ENCODE peak calls at places on chromosomes 7 and 10, in four cellular contexts. M is A673, A is left ventricle myocardium inferior, E is HFFc6. H is an unnamed sample.

GRCh38 chr7:113298501-113298900 is 180.1 kb upstream of the SMIM30 start:
- DNase-seq in M (no peak), A (no peak), E (no peak), H (no peak)

GRCh38 chr7:50304911-50305621 is 550 bp downstream of the IKZF1 start:
- DNase-seq in M (peak; percentile 9), A (no peak), E (no peak), H (no peak)

GRCh38 chr7:95684037-95684436 is 87.7 kb upstream of the PDK4 start:
- DNase-seq in M (peak; percentile 51), A (no peak), E (peak; percentile 2), H (no peak)

GRCh38 chr7:143519411-143520131 is 41.9 kb downstream of the TAS2R41 start:
- DNase-seq in M (peak; percentile 27), A (peak; percentile 39), E (no peak), H (no peak)

GRCh38 chr7:79182283-79182682 is 271.2 kb downstream of the MAGI2 start:
- DNase-seq in M (peak; percentile 11), A (no peak), E (peak; percentile 19), H (no peak)

GRCh38 chr7:124764071-124764846 is 1.3 kb downstream of the GPR37 start:
- DNase-seq in M (no peak), A (no peak), E (no peak), H (no peak)

GRCh38 chr7:94654764-94655561 is 970 bp downstream of the SGCE start:
- DNase-seq in M (peak; percentile 65), A (peak; percentile 34), E (peak; percentile 23), H (peak; percentile 72)

GRCh38 chr7:129779602-129780256 is 168.2 kb downstream of the NRF1 start:
- DNase-seq in M (peak; percentile 57), A (no peak), E (no peak), H (no peak)

GRCh38 chr7:24948739-24949138 is 31.2 kb downstream of the OSBPL3 start:
- DNase-seq in M (peak; percentile 33), A (no peak), E (peak; percentile 25), H (no peak)

GRCh38 chr10:63114031-63114814 is 18.9 kb upstream of the NRBF2 start:
- DNase-seq in M (no peak), A (peak; percentile 72), E (peak; percentile 55), H (peak; percentile 93)

GRCh38 chr7:83936056-83936703 is 258.4 kb downstream of the SEMA3A start:
- DNase-seq in M (peak; percentile 88), A (peak; percentile 18), E (peak; percentile 68), H (peak; percentile 72)

GRCh38 chr10:132523561-132524442 is 13.8 kb upstream of the INPP5A start:
- DNase-seq in M (no peak), A (peak; percentile 3), E (no peak), H (peak; percentile 61)

GRCh38 chr10:61487506-61487905 is 34.3 kb upstream of the TMEM26 start:
- DNase-seq in M (peak; percentile 50), A (no peak), E (peak; percentile 54), H (no peak)

GRCh38 chr7:4102231-4102841 is 579.8 kb upstream of the FOXK1 start:
- DNase-seq in M (no peak), A (no peak), E (no peak), H (no peak)

GRCh38 chr7:102450242-102450641 is 14.4 kb downstream of the ALKBH4 start:
- DNase-seq in M (no peak), A (no peak), E (no peak), H (no peak)

GRCh38 chr10:73731588-73732375 is 12.4 kb upstream of the SEC24C start:
- DNase-seq in M (no peak), A (no peak), E (no peak), H (no peak)

GRCh38 chr10:51743146-51743545 is 43.8 kb upstream of the CSTF2T start:
- DNase-seq in M (peak; percentile 3), A (no peak), E (no peak), H (no peak)

GRCh38 chr10:36624551-36625100 is 500.8 kb upstream of the ANKRD30A start:
- DNase-seq in M (no peak), A (no peak), E (no peak), H (no peak)

GRCh38 chr10:5545778-5546710 is 21.3 kb downstream of the CALML3 start:
- DNase-seq in M (no peak), A (peak; percentile 50), E (peak; percentile 38), H (peak; percentile 71)

GRCh38 chr10:14543048-14543903 is 212.6 kb upstream of the FRMD4A start:
- DNase-seq in M (no peak), A (no peak), E (no peak), H (no peak)

GRCh38 chr7:83547526-83547925 is 101.4 kb downstream of the SEMA3E start:
- DNase-seq in M (peak; percentile 15), A (no peak), E (no peak), H (no peak)

GRCh38 chr10:132098539-132099421 is 33.0 kb downstream of the JAKMIP3 start:
- DNase-seq in M (no peak), A (no peak), E (no peak), H (no peak)

GRCh38 chr10:49313501-49314070 is 14.6 kb downstream of the C10orf71 start:
- DNase-seq in M (no peak), A (no peak), E (no peak), H (no peak)

GRCh38 chr7:155992538-155992937 is 180.3 kb upstream of the SHH start:
- DNase-seq in M (no peak), A (no peak), E (no peak), H (no peak)

GRCh38 chr10:68957654-68958053 is 1.7 kb downstream of the DDX21 start:
- DNase-seq in M (peak; percentile 22), A (no peak), E (no peak), H (no peak)

GRCh38 chr7:44124822-44125202 is 1.5 kb upstream of the POLD2 start:
- DNase-seq in M (no peak), A (no peak), E (no peak), H (no peak)

GRCh38 chr7:47552631-47553030 is 29.3 kb downstream of the TNS3 start:
- DNase-seq in M (no peak), A (no peak), E (peak; percentile 57), H (no peak)

GRCh38 chr7:38299275-38299931 is 26.0 kb upstream of the TARP start:
- DNase-seq in M (no peak), A (no peak), E (no peak), H (no peak)

GRCh38 chr7:2698581-2699288 is 10.7 kb downstream of the AMZ1 start:
- DNase-seq in M (no peak), A (no peak), E (no peak), H (no peak)

GRCh38 chr10:56258991-56259390 is 102.1 kb downstream of the ZWINT start:
- DNase-seq in M (no peak), A (no peak), E (no peak), H (no peak)

GRCh38 chr10:75406158-75407065 is 4.8 kb upstream of the ZNF503 start:
- DNase-seq in M (no peak), A (no peak), E (no peak), H (no peak)

GRCh38 chr7:127885843-127886242 is 145.4 kb downstream of the LRRC4 start:
- DNase-seq in M (peak; percentile 40), A (no peak), E (peak; percentile 78), H (no peak)

GRCh38 chr7:1693991-1694524 is 24.0 kb downstream of the ELFN1 start:
- DNase-seq in M (peak; percentile 77), A (peak; percentile 20), E (peak; percentile 18), H (peak; percentile 46)

GRCh38 chr7:129665013-129665401 is 53.5 kb downstream of the NRF1 start:
- DNase-seq in M (peak; percentile 65), A (no peak), E (peak; percentile 86), H (no peak)

GRCh38 chr7:24732646-24733413 is 24.4 kb downstream of the GSDME start:
- DNase-seq in M (no peak), A (no peak), E (peak; percentile 71), H (no peak)

GRCh38 chr10:3068201-3068967 is 1.0 kb downstream of the PFKP start:
- DNase-seq in M (peak; percentile 83), A (peak; percentile 73), E (peak; percentile 45), H (peak; percentile 85)

GRCh38 chr10:576130-576465 is 113.4 kb downstream of the DIP2C start:
- DNase-seq in M (no peak), A (no peak), E (no peak), H (no peak)

DNA sequence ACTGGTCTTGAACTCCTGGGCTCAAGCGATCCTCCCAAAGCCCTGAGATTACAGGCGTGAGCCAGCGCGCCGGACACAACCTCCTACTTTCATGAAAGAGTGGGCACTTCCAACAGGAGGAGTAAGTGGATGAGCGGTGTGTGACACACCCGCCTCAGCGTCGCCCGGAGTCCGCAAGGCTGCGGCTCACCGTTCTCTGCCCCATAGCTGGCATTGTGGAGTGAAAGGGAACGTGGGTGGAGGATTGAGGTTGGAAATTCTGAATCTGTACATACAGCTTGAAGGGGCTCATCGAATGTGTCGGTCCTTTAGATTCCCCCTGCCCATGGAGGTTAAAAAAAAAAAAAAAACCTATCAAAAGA is 534 bp upstream of the PRXL2A start:
- DNase-seq in M (no peak), A (no peak), E (no peak), H (no peak)
- TF ChIP-seq CTCF in M (no peak), A (no peak), E (no peak), H (no peak)

GRCh38 chr10:112442063-112442462 is 4.7 kb downstream of the ZDHHC6 start:
- DNase-seq in M (no peak), A (no peak), E (no peak), H (no peak)

GRCh38 chr10:112446055-112446854 is 459 bp downstream of the ZDHHC6 start:
- DNase-seq in M (peak; percentile 2), A (no peak), E (no peak), H (no peak)

GRCh38 chr10:112441520-112441919 is 5.2 kb downstream of the ZDHHC6 start:
- DNase-seq in M (no peak), A (no peak), E (no peak), H (no peak)

GRCh38 chr10:112448903-112449302 is 1.9 kb downstream of the VTI1A start:
- DNase-seq in M (no peak), A (no peak), E (no peak), H (no peak)

GRCh38 chr10:112446855-112447691 is at the start of the genes VTI1A and ZDHHC6:
- DNase-seq in M (peak; percentile 89), A (peak; percentile 84), E (peak; percentile 80), H (peak; percentile 90)
- TF ChIP-seq CTCF in M (peak; percentile 30), A (peak; percentile 29), E (peak; percentile 44), H (no peak)

GRCh38 chr10:23293145-23293724 is 51.4 kb downstream of the C10orf67 start:
- DNase-seq in M (peak; percentile 83), A (no peak), E (peak; percentile 7), H (no peak)
- TF ChIP-seq CTCF in M (peak; percentile 83), A (peak; percentile 52), E (peak; percentile 72), H (no peak)

GRCh38 chr7:122553761-122554160 is 145.2 kb downstream of the RNF133 start:
- DNase-seq in M (no peak), A (no peak), E (no peak), H (no peak)

GRCh38 chr7:122546496-122546895 is 152.4 kb downstream of the RNF133 start:
- DNase-seq in M (no peak), A (no peak), E (no peak), H (peak; percentile 60)

GRCh38 chr7:122549578-122549977 is 149.3 kb downstream of the RNF133 start:
- DNase-seq in M (no peak), A (no peak), E (no peak), H (no peak)

GRCh38 chr7:122552769-122553168 is 146.1 kb downstream of the RNF133 start:
- DNase-seq in M (no peak), A (no peak), E (no peak), H (no peak)

DNA sequence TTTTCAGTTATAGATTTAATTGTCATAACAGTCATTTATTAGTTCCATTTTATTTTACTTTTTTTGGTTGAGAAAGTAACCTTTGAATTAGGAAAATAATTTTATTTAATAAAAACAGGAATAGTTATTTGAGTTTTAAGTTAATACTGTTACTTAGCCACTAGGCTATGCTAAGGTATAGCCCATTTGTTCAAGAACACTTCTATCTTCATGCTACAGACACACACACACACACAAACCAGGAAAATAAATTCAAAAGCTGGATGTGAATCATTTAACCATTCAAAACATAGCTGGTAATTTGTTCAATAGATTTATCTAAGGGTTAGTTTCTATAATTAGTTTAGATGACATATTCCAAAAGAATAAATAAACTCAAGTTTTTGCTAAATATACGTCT is 148.4 kb downstream of the RNF133 start:
- DNase-seq in M (no peak), A (no peak), E (no peak), H (no peak)
- TF ChIP-seq CTCF in M (peak; percentile 37), A (no peak), E (no peak), H (no peak)

H was measured in sigmoid colon.